ENCODE peak calls at places on chromosome 19, in ten cellular contexts. E, B, G, Z, M, P, N, Y, D and W are unnamed samples.

GRCh38 chr19:8487137-8487851 is 15.1 kb downstream of the PRAM1 start:
- DNase-seq in G (no peak), E (no peak), N (peak), Z (no peak), D (peak), Y (no peak), P (no peak), B (peak), M (no peak), W (no peak)

GRCh38 chr19:50896591-50897190 is 14.5 kb downstream of the KLK4 start:
- DNase-seq in P (no peak), D (no peak), M (no peak), B (no peak), Y (no peak), N (no peak), E (no peak), Z (no peak), G (no peak), W (peak)

GRCh38 chr19:16260794-16261161 is 63.1 kb downstream of the AP1M1 start:
- DNase-seq in M (no peak), P (no peak), Z (no peak), B (no peak), N (no peak), D (no peak), G (no peak), Y (no peak), E (no peak), W (no peak)

GRCh38 chr19:45161715-45162463 is 1.1 kb upstream of the NKPD1 start:
- DNase-seq in Z (no peak), E (peak), G (peak), Y (no peak), M (no peak), N (no peak), D (no peak), B (no peak), P (peak), W (no peak)

GRCh38 chr19:6733338-6734095 is 3.9 kb downstream of the GPR108 start:
- DNase-seq in E (peak), M (no peak), G (peak), B (no peak), P (peak), D (peak), Y (no peak), N (no peak), Z (no peak), W (no peak)

GRCh38 chr19:42024622-42025111 is 30.6 kb upstream of the ATP1A3 start:
- DNase-seq in M (peak), P (no peak), B (no peak), G (no peak), Z (no peak), D (no peak), N (peak), E (no peak), Y (peak), W (peak)

GRCh38 chr19:9640956-9641355 is 19.9 kb upstream of the ZNF561 start:
- DNase-seq in E (no peak), P (no peak), Y (no peak), B (no peak), M (no peak), N (no peak), Z (no peak), D (no peak), G (no peak), W (no peak)

GRCh38 chr19:792361-792885 is 4.8 kb upstream of the PTBP1 start:
- DNase-seq in B (no peak), M (no peak), E (no peak), N (no peak), D (no peak), G (peak), Y (no peak), P (no peak), Z (no peak), W (no peak)

GRCh38 chr19:48244289-48244688 is 11.4 kb downstream of the CARD8 start:
- DNase-seq in Y (no peak), N (no peak), Z (no peak), G (no peak), B (no peak), P (no peak), D (no peak), M (no peak), E (no peak), W (no peak)

GRCh38 chr19:17841810-17842662 is 5.7 kb downstream of the JAK3 start:
- DNase-seq in Y (no peak), G (peak), P (peak), D (peak), B (peak), N (peak), Z (no peak), E (peak), M (peak), W (peak)

GRCh38 chr19:16957151-16957662 is 68.4 kb downstream of the F2RL3 start:
- DNase-seq in M (no peak), D (no peak), Y (peak), G (no peak), P (no peak), Z (no peak), E (peak), B (peak), N (no peak), W (peak)

GRCh38 chr19:40584007-40584406 is 7.3 kb downstream of the SHKBP1 start:
- DNase-seq in Y (no peak), G (peak), P (peak), N (no peak), D (no peak), B (no peak), E (no peak), Z (no peak), M (no peak), W (no peak)

DNA sequence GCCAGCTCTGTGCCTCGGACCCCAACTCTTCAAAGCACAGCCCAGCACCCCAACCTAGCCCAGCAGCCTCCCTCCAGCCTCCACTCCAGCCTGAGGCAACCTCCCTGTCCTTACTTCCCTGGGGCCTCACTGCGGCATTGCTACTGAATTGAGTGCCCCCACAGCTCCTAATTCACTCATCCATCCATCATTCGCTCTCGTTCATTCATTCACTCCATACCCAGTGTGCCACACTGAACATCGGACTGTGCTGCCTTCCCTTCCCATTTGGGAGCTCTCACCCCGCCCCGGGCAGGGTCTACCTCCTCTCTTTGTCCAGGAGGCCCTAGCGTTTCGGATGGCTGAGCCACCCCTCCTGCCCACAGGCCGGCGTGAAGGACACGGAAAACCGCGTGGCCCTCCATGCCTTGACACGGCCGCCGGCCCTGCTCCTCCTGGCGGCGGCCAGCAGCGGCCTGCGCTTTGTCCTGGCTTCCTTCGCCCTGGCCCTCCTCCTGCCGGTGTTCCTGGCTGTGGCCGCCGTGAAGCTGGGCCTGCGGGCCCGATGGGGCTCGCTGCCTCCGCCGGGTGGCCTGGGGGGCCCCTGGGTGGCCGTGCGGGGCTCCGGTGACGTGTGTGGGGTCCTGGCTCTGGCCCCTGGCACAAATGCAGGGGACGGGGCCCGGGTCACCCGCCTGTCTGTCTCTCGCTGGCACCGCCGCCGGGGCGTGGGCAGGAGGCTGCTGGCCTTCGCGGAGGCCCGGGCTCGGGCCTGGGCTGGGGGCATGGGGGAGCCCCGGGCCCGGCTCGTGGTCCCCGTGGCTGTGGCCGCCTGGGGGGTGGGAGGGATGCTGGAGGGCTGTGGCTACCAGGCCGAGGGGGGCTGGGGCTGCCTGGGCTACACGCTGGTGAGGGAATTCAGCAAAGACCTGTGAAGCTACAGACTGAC is 1.3 kb downstream of the NAT14 start:
- DNase-seq in B (no peak), G (no peak), Z (no peak), M (no peak), N (peak), P (peak), Y (no peak), E (peak), D (no peak), W (peak)
- H3K4me3 ChIP-seq in B (no peak), G (peak), Z (peak), M (peak), N (peak), P (peak), Y (peak), E (peak), D (no peak), W (peak)

DNA sequence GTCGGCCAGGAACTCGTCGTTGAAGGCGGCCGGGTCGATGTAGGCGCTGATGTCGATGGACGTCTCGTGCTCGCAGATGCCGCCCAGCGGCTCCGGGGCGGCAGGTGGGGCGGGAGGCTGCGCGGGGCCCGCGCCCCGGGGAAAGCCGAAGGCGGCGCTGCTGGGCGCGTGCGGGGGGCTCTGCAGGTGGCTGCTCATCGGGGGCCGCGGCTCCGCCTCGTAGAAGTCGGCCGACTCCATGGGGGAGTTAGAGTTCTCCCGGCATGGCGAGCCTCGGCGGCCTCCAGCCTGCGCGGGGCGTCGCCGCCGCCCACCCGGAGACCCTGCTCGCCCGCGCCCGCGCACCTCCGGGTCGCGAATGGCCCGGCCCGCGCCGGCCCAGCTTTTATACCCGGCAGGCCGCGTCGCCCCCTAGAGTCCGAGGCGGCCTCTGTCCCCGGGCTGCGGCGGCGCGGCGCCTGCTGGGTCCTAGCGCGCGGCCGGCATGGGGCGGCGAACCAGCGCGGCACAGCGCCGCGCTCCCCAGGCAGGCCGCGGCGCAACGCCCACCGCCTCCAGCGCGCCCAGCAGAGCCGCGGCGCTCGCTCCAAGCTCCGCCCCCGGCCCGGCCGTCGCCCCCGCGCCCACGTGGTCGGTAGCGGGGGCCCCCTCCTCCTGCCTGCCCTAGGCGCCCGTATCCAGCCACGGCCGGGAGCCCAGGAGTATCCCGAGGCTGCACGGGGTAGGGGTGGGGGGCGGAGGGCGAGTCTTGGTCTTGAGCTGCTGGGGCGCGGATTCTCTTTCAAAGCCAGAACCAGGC is at the start of gene CEBPA:
- DNase-seq in M (peak), D (peak), B (peak), N (peak), P (peak), Y (no peak), G (peak), Z (peak), E (peak), W (peak)
- TF ChIP-seq CTCF in M (peak), D (peak), B (peak), N (peak), P (peak), Y (peak), G (peak), Z (peak), E (peak), W (peak)

DNA sequence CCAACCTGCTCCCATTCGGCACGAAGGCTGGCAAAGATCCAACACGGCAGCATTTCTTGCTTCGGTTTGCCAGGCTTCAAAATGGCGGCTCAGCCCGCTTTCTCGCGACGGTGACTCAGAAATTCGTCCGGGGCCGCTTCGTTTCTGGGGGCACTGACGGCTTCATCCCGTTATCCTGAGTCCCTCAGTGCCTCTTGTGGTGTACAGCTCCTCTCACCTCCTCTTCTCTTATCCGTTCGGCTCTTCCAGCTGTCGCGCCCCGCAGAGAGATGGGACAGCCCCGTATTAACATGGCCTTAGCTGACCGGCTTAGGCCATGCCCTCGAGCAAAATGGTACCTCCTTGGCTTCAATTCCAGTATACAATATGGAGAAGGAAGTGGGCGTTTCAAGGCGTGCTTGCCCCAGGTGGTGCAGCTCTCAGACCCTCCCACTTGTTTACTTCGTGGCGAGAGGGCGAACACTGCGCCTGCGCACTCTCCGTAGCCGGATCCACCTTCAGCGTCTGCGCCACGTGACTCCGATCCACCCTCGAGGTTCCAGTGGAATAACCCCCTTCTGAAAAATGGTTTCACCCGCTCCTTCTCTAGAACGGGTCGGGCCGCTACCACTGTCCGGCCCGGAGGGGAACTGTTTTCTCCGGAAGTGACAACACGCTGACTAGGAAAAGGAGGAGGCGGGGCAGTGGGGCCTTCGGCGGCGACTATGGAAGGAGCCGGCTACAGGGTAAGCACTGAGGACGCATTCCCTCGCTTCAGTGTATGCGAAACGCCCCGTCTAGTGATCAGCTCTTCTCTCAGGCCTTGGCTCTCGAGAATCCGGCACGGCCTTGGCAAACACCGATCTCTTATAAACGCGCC is at the start of the genes AKT1S1 and TBC1D17:
- DNase-seq in B (peak), Y (peak), Z (peak), E (peak), P (peak), G (peak), M (peak), N (peak), D (peak), W (peak)
- H3K4me3 ChIP-seq in B (peak), Y (peak), Z (peak), E (peak), P (peak), G (peak), M (peak), N (peak), D (peak), W (peak)

GRCh38 chr19:28327905-28328304 is 885.0 kb downstream of the UQCRFS1 start:
- DNase-seq in D (no peak), N (no peak), P (no peak), B (no peak), Z (no peak), M (no peak), E (no peak), Y (no peak), G (no peak), W (no peak)

GRCh38 chr19:28329429-28329828 is 883.5 kb downstream of the UQCRFS1 start:
- DNase-seq in Z (no peak), G (no peak), N (no peak), D (no peak), Y (no peak), P (no peak), E (no peak), B (no peak), M (no peak), W (no peak)

GRCh38 chr19:28319918-28320317 is 893.0 kb downstream of the UQCRFS1 start:
- DNase-seq in B (no peak), D (no peak), G (no peak), P (no peak), N (no peak), E (no peak), Z (no peak), M (no peak), Y (no peak), W (no peak)

GRCh38 chr19:28319208-28319607 is 893.7 kb downstream of the UQCRFS1 start:
- DNase-seq in B (no peak), D (no peak), Y (no peak), M (no peak), N (no peak), E (no peak), P (no peak), G (no peak), Z (no peak), W (no peak)

DNA sequence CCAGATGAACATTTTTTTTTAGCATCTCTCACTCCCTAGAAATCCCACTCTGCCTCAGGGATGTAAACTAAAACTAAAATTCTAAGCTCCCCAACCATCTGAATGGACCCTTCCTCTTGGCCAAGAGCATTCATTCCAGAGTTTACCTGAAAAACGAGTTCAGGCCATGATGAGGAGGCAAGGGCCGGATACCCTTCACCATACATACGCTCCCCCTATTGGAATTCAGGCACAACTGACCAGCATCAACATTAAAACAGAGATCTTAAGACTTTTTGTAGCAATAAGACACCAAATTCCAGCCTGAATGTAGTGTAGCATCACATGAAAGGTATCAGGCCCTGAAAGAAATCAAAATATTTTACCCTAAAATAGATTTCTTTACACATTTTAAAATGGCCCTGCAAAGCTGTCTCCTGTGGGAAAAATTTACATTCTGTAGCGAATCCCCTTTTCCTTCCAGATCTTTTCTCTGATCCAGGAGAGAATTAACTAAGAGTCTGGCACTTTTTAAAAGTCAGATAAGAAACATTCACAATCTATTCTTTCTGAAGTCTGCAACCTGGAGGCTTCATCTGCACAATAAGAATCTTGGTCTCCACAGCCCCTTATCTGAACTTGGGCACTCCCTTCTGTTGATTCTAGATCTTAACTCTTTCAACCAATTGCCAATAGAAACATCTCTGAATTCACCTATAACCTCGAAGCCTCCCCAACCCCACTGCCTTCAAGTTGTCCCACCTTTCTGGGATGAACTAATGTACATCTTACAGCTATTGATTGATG is 888.5 kb downstream of the UQCRFS1 start:
- DNase-seq in E (peak), N (no peak), Z (no peak), Y (no peak), P (no peak), B (no peak), G (peak), D (no peak), M (no peak), W (no peak)
- TF ChIP-seq CTCF in E (peak), N (no peak), Z (no peak), Y (no peak), P (peak), B (no peak), G (peak), D (no peak), M (no peak), W (no peak)

GRCh38 chr19:13055213-13056051 is 47.2 kb downstream of the LYL1 start:
- DNase-seq in M (peak), G (peak), B (peak), D (peak), Y (peak), N (peak), E (peak), P (peak), Z (peak), W (peak)

GRCh38 chr19:13054605-13055212 is 47.9 kb downstream of the LYL1 start:
- DNase-seq in Z (no peak), M (peak), D (no peak), Y (no peak), B (no peak), E (peak), N (no peak), G (no peak), P (no peak), W (no peak)

GRCh38 chr19:13057147-13057572 is 45.5 kb downstream of the LYL1 start:
- DNase-seq in N (no peak), Z (no peak), P (no peak), E (peak), G (no peak), B (no peak), M (no peak), Y (no peak), D (no peak), W (no peak)

GRCh38 chr19:13057744-13058143 is 44.9 kb downstream of the LYL1 start:
- DNase-seq in E (no peak), D (no peak), Y (no peak), G (no peak), M (no peak), N (no peak), P (no peak), Z (no peak), B (no peak), W (no peak)

DNA sequence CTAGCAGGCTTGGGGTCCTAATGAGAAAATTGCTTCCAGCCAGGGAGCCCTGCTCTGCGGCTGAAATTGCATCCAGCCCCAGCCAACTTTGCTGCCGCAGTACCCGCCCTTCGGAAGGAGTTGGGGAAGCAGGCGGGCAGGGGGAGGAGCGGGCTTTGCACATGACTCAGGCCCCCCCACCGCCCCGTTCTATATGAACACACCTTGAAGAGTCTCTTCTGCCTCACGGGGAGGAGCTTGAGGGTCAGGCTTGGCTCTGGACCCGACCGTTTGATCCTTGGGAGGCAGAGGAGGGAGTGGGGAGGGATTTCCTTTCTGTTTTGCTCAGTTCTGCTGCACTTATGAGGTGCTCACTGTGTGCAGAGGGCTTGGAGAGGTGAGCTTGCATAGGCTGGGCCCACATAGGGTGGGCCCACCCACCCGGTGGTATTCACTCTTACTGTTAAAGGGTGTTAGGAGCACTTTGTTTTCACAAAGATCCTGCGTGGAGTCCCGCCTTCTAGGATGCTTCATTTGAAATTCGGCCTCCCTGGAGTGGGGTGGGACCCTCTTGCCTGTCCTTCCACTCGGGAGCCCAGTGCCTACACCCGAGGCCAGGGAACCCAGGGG is 46.5 kb downstream of the LYL1 start:
- DNase-seq in N (peak), B (peak), E (peak), D (peak), Y (no peak), Z (no peak), G (peak), M (peak), P (peak), W (peak)
- H3K4me3 ChIP-seq in N (peak), B (peak), E (no peak), D (no peak), Y (peak), Z (peak), G (peak), M (peak), P (no peak), W (peak)